ENCODE peak calls at places on chromosomes 1 and 21, in four cellular contexts. V is cardiac muscle cell, T is foreskin keratinocyte, M is T-helper 2 cell. H is an unnamed sample.
A peak's percentile ranks its signal among the peaks of the same experiment; 100 is the strongest.

GRCh38 chr21:42495765-42496119 is 282 bp downstream of the RSPH1 start:
- DNase-seq in V (no peak), T (no peak), M (no peak), H (peak; percentile 27)

GRCh38 chr1:4836574-4836973 is 182.2 kb downstream of the AJAP1 start:
- DNase-seq in V (no peak), T (no peak), M (no peak), H (no peak)

GRCh38 chr1:6890686-6891085 is 105.4 kb downstream of the CAMTA1 start:
- DNase-seq in V (no peak), T (no peak), M (no peak), H (no peak)

GRCh38 chr1:91795601-91796389 is 90.2 kb downstream of the TGFBR3 start:
- DNase-seq in V (no peak), T (no peak), M (no peak), H (no peak)

GRCh38 chr1:33055210-33055991 is 18.7 kb upstream of the AK2 start:
- DNase-seq in V (peak; percentile 91), T (peak; percentile 25), M (no peak), H (peak; percentile 52)

GRCh38 chr1:226001852-226002666 is 2.9 kb upstream of the SDE2 start:
- DNase-seq in V (peak; percentile 14), T (no peak), M (no peak), H (peak; percentile 94)

GRCh38 chr1:6577831-6578525 is 1.8 kb upstream of the ZBTB48 start:
- DNase-seq in V (no peak), T (no peak), M (no peak), H (no peak)

GRCh38 chr1:211830055-211830329 is 571 bp downstream of the LPGAT1 start:
- DNase-seq in V (no peak), T (no peak), M (no peak), H (no peak)

GRCh38 chr1:1291611-1292441 is 11.6 kb downstream of the SCNN1D start:
- DNase-seq in V (peak; percentile 84), T (no peak), M (no peak), H (peak; percentile 79)

GRCh38 chr1:156896490-156897033 is 3.0 kb downstream of the PEAR1 start:
- DNase-seq in V (no peak), T (peak; percentile 93), M (no peak), H (no peak)

GRCh38 chr1:54153548-54154439 is 994 bp upstream of the CDCP2 start:
- DNase-seq in V (no peak), T (peak; percentile 21), M (no peak), H (no peak)

GRCh38 chr1:24042375-24042774 is 62.2 kb upstream of the SRSF10 start:
- DNase-seq in V (no peak), T (no peak), M (no peak), H (no peak)

GRCh38 chr21:34874689-34875513 is 174.2 kb downstream of the RUNX1 start:
- DNase-seq in V (no peak), T (no peak), M (no peak), H (no peak)

GRCh38 chr1:16906873-16907272 is 11.1 kb downstream of the RNU1-2 start:
- DNase-seq in V (no peak), T (no peak), M (no peak), H (no peak)

GRCh38 chr1:178966312-178966711 is 59.4 kb upstream of the FAM20B start:
- DNase-seq in V (no peak), T (no peak), M (no peak), H (no peak)

GRCh38 chr1:214392246-214392645 is 111.3 kb downstream of the SMYD2 start:
- DNase-seq in V (no peak), T (no peak), M (no peak), H (no peak)

GRCh38 chr1:54671985-54672608 is 30.5 kb downstream of the MROH7 start:
- DNase-seq in V (peak; percentile 38), T (peak; percentile 8), M (no peak), H (peak; percentile 42)

GRCh38 chr1:87042127-87042811 is 127.8 kb downstream of the HS2ST1 start:
- DNase-seq in V (no peak), T (no peak), M (no peak), H (no peak)

GRCh38 chr1:33010946-33011731 is 25.5 kb downstream of the AK2 start:
- DNase-seq in V (no peak), T (no peak), M (no peak), H (no peak)

GRCh38 chr1:27418326-27418761 is 25.9 kb downstream of the GPR3 start:
- DNase-seq in V (peak; percentile 66), T (no peak), M (no peak), H (no peak)

GRCh38 chr21:44989538-44989888 is 49.7 kb downstream of the SLX9 start:
- DNase-seq in V (no peak), T (no peak), M (no peak), H (no peak)

GRCh38 chr1:174769961-174770549 is 229.7 kb upstream of the CACYBP start:
- DNase-seq in V (peak; percentile 26), T (peak; percentile 9), M (no peak), H (peak; percentile 24)

GRCh38 chr1:24112381-24113169 is 640 bp upstream of the MYOM3 start:
- DNase-seq in V (peak; percentile 69), T (peak; percentile 44), M (no peak), H (peak; percentile 64)

GRCh38 chr1:162219461-162219860 is 150.0 kb downstream of the NOS1AP start:
- DNase-seq in V (no peak), T (no peak), M (no peak), H (no peak)

GRCh38 chr1:240575976-240576666 is 35.8 kb downstream of the GREM2 start:
- DNase-seq in V (no peak), T (no peak), M (no peak), H (no peak)

GRCh38 chr1:225021037-225021436 is 91.6 kb downstream of the DNAH14 start:
- DNase-seq in V (no peak), T (no peak), M (no peak), H (no peak)

GRCh38 chr1:113123737-113124136 is 50.7 kb downstream of the LRIG2 start:
- DNase-seq in V (no peak), T (no peak), M (no peak), H (no peak)

GRCh38 chr21:28142692-28143091 is 850.0 kb downstream of the LTN1 start:
- DNase-seq in V (no peak), T (peak; percentile 36), M (no peak), H (no peak)

GRCh38 chr1:185964946-185965345 is 230.8 kb downstream of the HMCN1 start:
- DNase-seq in V (no peak), T (no peak), M (no peak), H (no peak)

GRCh38 chr21:45891388-45892155 is 90.0 kb upstream of the COL6A1 start:
- DNase-seq in V (no peak), T (no peak), M (no peak), H (no peak)

GRCh38 chr1:43531453-43531905 is 796 bp downstream of the PTPRF start:
- DNase-seq in V (peak; percentile 50), T (no peak), M (no peak), H (no peak)

GRCh38 chr1:240644732-240645131 is 32.8 kb upstream of the GREM2 start:
- DNase-seq in V (no peak), T (no peak), M (no peak), H (no peak)

GRCh38 chr1:9671377-9672140 is 20.0 kb downstream of the PIK3CD start:
- DNase-seq in V (no peak), T (peak; percentile 84), M (no peak), H (no peak)

GRCh38 chr1:32115496-32115895 is 7.6 kb downstream of the KPNA6 start:
- DNase-seq in V (no peak), T (no peak), M (no peak), H (no peak)

GRCh38 chr1:238252033-238252802 is 361.5 kb upstream of the ZP4 start:
- DNase-seq in V (peak; percentile 68), T (no peak), M (no peak), H (peak; percentile 21)

GRCh38 chr1:157968503-157968902 is 24.9 kb upstream of the KIRREL1 start:
- DNase-seq in V (no peak), T (peak; percentile 83), M (no peak), H (no peak)

H was measured in COR-L47.